ENCODE peak calls at places on chromosomes 16 and 17, in four cellular contexts. U is AG10803, H is HFFc6, Q is Calu3. O is an unnamed sample.

GRCh38 chr17:78383725-78384471 is 5.4 kb downstream of the PGS1 start:
- DNase-seq in U (peak; percentile 100), Q (no peak), H (peak; percentile 97), O (no peak)

GRCh38 chr16:57998484-57998883 is 2.0 kb downstream of the ZNF319 start:
- DNase-seq in H (no peak), Q (no peak), U (peak; percentile 49), O (no peak)

GRCh38 chr16:81251871-81252270 is 13.4 kb downstream of the BCO1 start:
- DNase-seq in H (peak; percentile 61), Q (no peak), U (peak; percentile 55), O (no peak)

GRCh38 chr17:3710951-3711383 is 12.7 kb upstream of the HASPIN start:
- DNase-seq in U (peak; percentile 30), Q (no peak), H (peak; percentile 10), O (no peak)

GRCh38 chr17:44543213-44543904 is 13.9 kb upstream of the FZD2 start:
- DNase-seq in U (peak; percentile 95), Q (peak; percentile 81), H (peak; percentile 95), O (no peak)

GRCh38 chr17:64229815-64230550 is 33.1 kb downstream of the TEX2 start:
- DNase-seq in Q (no peak), U (no peak), H (no peak), O (no peak)

GRCh38 chr17:9935408-9935807 is 30.3 kb upstream of the RCVRN start:
- DNase-seq in Q (no peak), U (peak; percentile 69), H (no peak), O (no peak)

GRCh38 chr17:72071330-72071729 is 49.5 kb upstream of the SOX9 start:
- DNase-seq in Q (no peak), U (no peak), H (no peak), O (no peak)

GRCh38 chr16:11233727-11234376 is 22.2 kb downstream of the SOCS1 start:
- DNase-seq in Q (no peak), U (no peak), H (no peak), O (no peak)

GRCh38 chr17:1532836-1533602 is 16.6 kb upstream of the INPP5K start:
- DNase-seq in U (no peak), Q (no peak), H (no peak), O (no peak)

GRCh38 chr17:82238562-82239201 is 9.8 kb downstream of the SLC16A3 start:
- DNase-seq in U (peak; percentile 77), H (peak; percentile 81), Q (no peak), O (no peak)

GRCh38 chr17:956905-957304 is 22.7 kb downstream of the NXN start:
- DNase-seq in H (peak; percentile 81), Q (no peak), U (no peak), O (no peak)

GRCh38 chr16:3857189-3858013 is 23.1 kb downstream of the CREBBP start:
- DNase-seq in H (no peak), Q (no peak), U (peak; percentile 78), O (no peak)

GRCh38 chr17:43406676-43407645 is 8.2 kb downstream of the ARL4D start:
- DNase-seq in U (peak; percentile 70), Q (no peak), H (peak; percentile 69), O (no peak)

GRCh38 chr17:39225974-39226683 is 384 bp upstream of the STAC2 start:
- DNase-seq in Q (no peak), H (no peak), U (no peak), O (peak; percentile 91)

GRCh38 chr16:53153130-53153529 is 98.3 kb downstream of the CHD9 start:
- DNase-seq in Q (no peak), U (no peak), H (no peak), O (no peak)

GRCh38 chr17:2264023-2264860 is 39.3 kb downstream of the SMG6 start:
- DNase-seq in H (no peak), Q (no peak), U (no peak), O (no peak)

GRCh38 chr17:4914009-4914408 is 11.1 kb upstream of the CHRNE start:
- DNase-seq in U (peak; percentile 39), H (peak; percentile 16), Q (no peak), O (no peak)

GRCh38 chr17:37732313-37732712 is 12.5 kb downstream of the HNF1B start:
- DNase-seq in H (no peak), U (no peak), Q (no peak), O (no peak)

GRCh38 chr17:17837966-17838962 is 1.5 kb upstream of the SREBF1 start:
- DNase-seq in Q (peak; percentile 62), H (peak; percentile 19), U (no peak), O (no peak)

GRCh38 chr17:81348097-81349055 is 46.9 kb upstream of the BAHCC1 start:
- DNase-seq in Q (no peak), H (no peak), U (no peak), O (no peak)

GRCh38 chr16:56753410-56753809 is 23.5 kb downstream of the NUP93 start:
- DNase-seq in Q (no peak), H (peak; percentile 67), U (peak; percentile 56), O (no peak)

GRCh38 chr17:45293413-45294211 is 23.2 kb downstream of the MAP3K14 start:
- DNase-seq in Q (peak; percentile 81), H (peak; percentile 91), U (peak; percentile 92), O (no peak)

GRCh38 chr17:55462711-55463110 is 41.1 kb upstream of the MMD start:
- DNase-seq in Q (no peak), H (no peak), U (no peak), O (no peak)

GRCh38 chr17:42334667-42335066 is 46.4 kb downstream of the STAT5A start:
- DNase-seq in U (peak; percentile 19), H (no peak), Q (no peak), O (no peak)
- TF ChIP-seq CTCF in U (peak; percentile 19), H (peak; percentile 54), Q (peak; percentile 7), O (no peak)

GRCh38 chr16:71216714-71217113 is 13.8 kb downstream of the HYDIN start:
- DNase-seq in H (no peak), Q (no peak), U (no peak), O (no peak)
- TF ChIP-seq CTCF in H (no peak), Q (no peak), U (no peak), O (no peak)

DNA sequence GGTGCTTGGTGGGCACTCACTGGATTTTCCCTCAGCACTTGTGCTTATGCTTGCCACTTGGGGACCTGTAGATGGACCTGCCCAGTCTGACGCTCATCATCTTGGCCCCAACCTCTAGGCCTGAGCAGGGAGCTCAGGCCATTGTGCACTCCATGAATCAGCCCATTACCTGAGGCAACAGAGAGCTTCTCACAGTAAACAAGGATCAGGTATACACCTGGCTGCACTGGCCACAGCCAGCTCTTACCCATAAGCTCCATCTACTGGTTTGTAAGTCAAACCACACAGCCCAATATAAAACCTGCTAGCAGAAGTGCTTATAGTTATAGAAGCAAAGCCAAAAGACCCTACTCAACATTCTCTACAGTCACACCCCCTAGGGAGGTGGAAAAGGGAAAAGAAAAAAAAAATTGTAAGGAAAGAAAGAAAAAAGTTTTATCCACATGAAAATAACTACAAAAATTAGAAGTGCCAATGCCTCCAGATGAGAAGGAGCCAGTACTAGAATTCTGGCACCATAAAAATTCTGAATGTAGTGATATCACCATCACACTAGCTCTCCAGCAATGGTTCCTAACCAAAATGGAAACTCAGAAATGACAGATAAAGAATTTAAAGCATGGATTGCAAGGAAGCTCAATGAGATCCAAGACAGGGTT is 87.8 kb upstream of the CDH5 start:
- DNase-seq in Q (peak; percentile 68), U (no peak), H (no peak), O (peak; percentile 31)
- TF ChIP-seq CTCF in Q (no peak), U (no peak), H (peak; percentile 21), O (no peak)

GRCh38 chr17:28675980-28676379 is 14.0 kb downstream of the SUPT6H start:
- DNase-seq in H (no peak), Q (peak; percentile 35), U (no peak), O (no peak)
- TF ChIP-seq CTCF in H (peak; percentile 35), Q (no peak), U (no peak), O (no peak)

GRCh38 chr16:7919782-7920181 is 587.1 kb downstream of the RBFOX1 start:
- DNase-seq in U (no peak), Q (no peak), H (no peak), O (no peak)

DNA sequence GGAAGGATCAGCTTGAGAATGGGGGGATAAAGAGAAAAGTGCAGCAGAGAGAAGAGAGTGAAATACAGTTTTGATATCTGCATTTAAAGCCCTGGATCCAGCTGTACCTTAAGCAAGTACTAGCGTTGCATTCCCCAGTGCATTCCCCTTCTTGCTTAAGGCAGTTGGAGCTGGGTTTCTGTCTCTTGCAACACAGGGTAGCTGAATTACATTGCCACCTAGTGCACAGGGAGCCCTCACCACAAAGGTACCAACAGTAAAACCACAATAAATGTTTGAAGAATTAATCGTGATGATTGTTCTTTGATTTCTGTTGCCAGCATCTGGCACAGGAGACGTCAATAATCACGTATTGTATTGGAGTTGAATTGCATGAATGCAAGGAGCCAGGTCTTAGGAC is 588.7 kb downstream of the RBFOX1 start:
- DNase-seq in U (no peak), H (no peak), Q (no peak), O (no peak)
- TF ChIP-seq CTCF in U (no peak), H (no peak), Q (no peak), O (no peak)

GRCh38 chr17:75855310-75856061 is at the start of gene WBP2:
- DNase-seq in Q (peak; percentile 95), H (peak; percentile 100), U (peak; percentile 100), O (peak; percentile 95)

GRCh38 chr17:75853410-75853809 is 1.7 kb downstream of the WBP2 start:
- DNase-seq in Q (no peak), H (peak; percentile 61), U (peak; percentile 66), O (no peak)

GRCh38 chr17:75854111-75854748 is 905 bp downstream of the WBP2 start:
- DNase-seq in Q (no peak), H (peak; percentile 62), U (peak; percentile 74), O (no peak)

GRCh38 chr17:75854881-75855309 is 240 bp downstream of the WBP2 start:
- DNase-seq in Q (no peak), H (no peak), U (no peak), O (no peak)

GRCh38 chr17:75856062-75856681 is 1.0 kb upstream of the WBP2 start:
- DNase-seq in U (no peak), Q (peak; percentile 25), H (no peak), O (peak; percentile 84)
- TF ChIP-seq CTCF in U (no peak), Q (no peak), H (peak; percentile 56), O (peak; percentile 2)

O was measured in type B pancreatic cell.